ENCODE peak calls at places on chromosomes 13 and 19, in seven cellular contexts. I is upper lobe of left lung, V is suprapubic skin, D is GM23338, A is stomach, E is SK-N-MC, Y is prostate gland. S is an unnamed sample.

GRCh38 chr13:35887028-35887666 is 244.0 kb downstream of the DCLK1 start:
- DNase-seq in D (no peak), A (no peak), I (no peak), E (no peak), V (no peak), Y (no peak), S (no peak)

GRCh38 chr13:26682606-26683005 is 78.0 kb downstream of the GPR12 start:
- DNase-seq in I (no peak), D (no peak), A (no peak), V (no peak), Y (no peak), E (no peak), S (no peak)

GRCh38 chr13:64074989-64075474 is 2659.4 kb upstream of the PCDH20 start:
- DNase-seq in Y (no peak), I (no peak), E (no peak), V (no peak), A (peak), D (no peak), S (no peak)

GRCh38 chr13:105121221-105121620 is 1414.2 kb downstream of the EFNB2 start:
- DNase-seq in E (no peak), I (no peak), D (no peak), Y (no peak), A (no peak), V (no peak), S (no peak)

GRCh38 chr13:73287871-73288270 is 229.1 kb downstream of the KLF5 start:
- DNase-seq in A (no peak), I (no peak), Y (no peak), V (no peak), D (no peak), E (no peak), S (no peak)

GRCh38 chr13:52399037-52399436 is 6.9 kb downstream of the THSD1 start:
- DNase-seq in D (no peak), E (no peak), V (no peak), I (no peak), A (no peak), Y (no peak), S (no peak)

GRCh38 chr19:38057954-38058690 is 151.1 kb downstream of the SIPA1L3 start:
- DNase-seq in E (no peak), D (no peak), Y (peak), I (peak), V (no peak), A (peak), S (no peak)

GRCh38 chr19:53704011-53704410 is 72.2 kb downstream of the DPRX start:
- DNase-seq in V (no peak), E (no peak), A (no peak), Y (no peak), I (no peak), D (no peak), S (no peak)

GRCh38 chr13:65733110-65733509 is 1497.0 kb downstream of the PCDH9 start:
- DNase-seq in V (no peak), D (no peak), A (no peak), Y (no peak), E (no peak), I (no peak), S (no peak)

GRCh38 chr13:40082644-40083043 is 427.2 kb downstream of the COG6 start:
- DNase-seq in D (no peak), E (no peak), Y (no peak), V (no peak), A (no peak), I (no peak), S (no peak)

GRCh38 chr13:20505405-20506366 is 20.0 kb downstream of the CRYL1 start:
- DNase-seq in V (no peak), I (no peak), A (no peak), E (no peak), Y (no peak), D (no peak), S (no peak)

GRCh38 chr13:53250272-53250875 is 221.8 kb downstream of the OLFM4 start:
- DNase-seq in Y (peak), I (no peak), V (no peak), E (peak), A (no peak), D (peak), S (no peak)

GRCh38 chr13:42048625-42049453 is at the start of gene DGKH:
- DNase-seq in E (no peak), D (peak), A (peak), I (peak), Y (peak), V (peak), S (no peak)

GRCh38 chr19:42421591-42422031 is 5.6 kb downstream of the LIPE start:
- DNase-seq in A (peak), Y (no peak), V (no peak), E (no peak), D (no peak), I (no peak), S (no peak)

GRCh38 chr19:3673506-3674439 is 26.5 kb downstream of the PIP5K1C start:
- DNase-seq in Y (no peak), E (no peak), I (no peak), D (no peak), V (no peak), A (no peak), S (no peak)

GRCh38 chr13:93959796-93960533 is 519.5 kb downstream of the DCT start:
- DNase-seq in V (no peak), D (no peak), Y (no peak), A (no peak), E (no peak), I (no peak), S (no peak)

GRCh38 chr13:25806304-25806974 is 245.4 kb downstream of the SHISA2 start:
- DNase-seq in E (no peak), I (no peak), Y (no peak), V (no peak), A (no peak), D (no peak), S (no peak)

GRCh38 chr19:39971380-39971841 is 446 bp downstream of the PSMC4 start:
- DNase-seq in V (no peak), E (no peak), I (no peak), A (peak), D (peak), Y (no peak), S (no peak)

GRCh38 chr13:20973886-20974285 is 71.3 kb upstream of the XPO4 start:
- DNase-seq in A (no peak), I (no peak), E (no peak), Y (no peak), V (no peak), D (no peak), S (no peak)

GRCh38 chr19:3725640-3726310 is 17.6 kb downstream of the TJP3 start:
- DNase-seq in Y (no peak), V (no peak), A (peak), E (no peak), I (peak), D (peak), S (no peak)

GRCh38 chr13:65456150-65456912 is 1773.8 kb downstream of the PCDH9 start:
- DNase-seq in V (no peak), Y (no peak), I (no peak), D (no peak), A (no peak), E (no peak), S (no peak)

GRCh38 chr13:112245959-112246358 is 130.2 kb upstream of the SPACA7 start:
- DNase-seq in D (no peak), A (no peak), E (no peak), I (no peak), Y (no peak), V (peak), S (peak)

GRCh38 chr19:54316746-54317107 is 3.8 kb upstream of the LILRA5 start:
- DNase-seq in E (no peak), I (peak), Y (no peak), D (peak), A (no peak), V (peak), S (no peak)

GRCh38 chr19:57410748-57411671 is at the start of gene ZNF17:
- DNase-seq in I (peak), Y (peak), V (peak), A (peak), D (peak), E (peak), S (peak)

DNA sequence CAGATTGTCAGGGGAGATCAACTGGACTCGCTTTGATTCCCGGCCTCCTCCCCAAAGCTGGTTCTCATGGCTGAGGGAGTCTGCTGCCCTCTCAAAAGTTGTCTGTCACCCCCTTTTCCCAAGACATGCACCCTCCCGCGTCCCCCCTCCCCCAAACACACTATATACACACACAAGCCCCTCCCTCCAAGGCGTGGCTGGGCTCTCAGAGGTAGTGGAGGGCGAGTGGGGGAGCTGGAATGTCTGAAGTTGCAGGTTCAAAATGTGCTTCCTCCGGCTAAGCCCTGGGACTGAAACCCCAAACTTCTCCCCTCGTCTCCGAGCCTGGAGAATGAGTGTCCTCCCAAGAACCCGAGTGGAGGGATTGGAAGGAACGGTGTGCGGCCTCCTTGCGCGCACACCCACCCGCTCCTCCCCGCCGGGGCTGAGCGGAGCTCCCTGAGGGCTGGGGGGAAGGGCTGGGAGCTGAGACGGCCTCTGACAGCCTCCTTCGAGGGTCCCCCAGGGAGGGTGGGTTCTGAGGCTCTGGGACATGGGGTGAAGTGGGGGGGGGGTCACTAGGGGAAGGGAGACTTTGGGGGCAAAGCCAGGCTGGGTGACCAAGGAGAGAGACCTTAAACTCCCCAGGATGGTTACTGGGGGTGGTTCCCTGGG is 9.9 kb upstream of the MEIS3 start:
- DNase-seq in V (no peak), D (peak), A (no peak), I (no peak), Y (no peak), E (no peak), S (no peak)
- H3K4me3 ChIP-seq in V (no peak), D (peak), A (no peak), I (no peak), Y (no peak), E (peak), S (no peak)

DNA sequence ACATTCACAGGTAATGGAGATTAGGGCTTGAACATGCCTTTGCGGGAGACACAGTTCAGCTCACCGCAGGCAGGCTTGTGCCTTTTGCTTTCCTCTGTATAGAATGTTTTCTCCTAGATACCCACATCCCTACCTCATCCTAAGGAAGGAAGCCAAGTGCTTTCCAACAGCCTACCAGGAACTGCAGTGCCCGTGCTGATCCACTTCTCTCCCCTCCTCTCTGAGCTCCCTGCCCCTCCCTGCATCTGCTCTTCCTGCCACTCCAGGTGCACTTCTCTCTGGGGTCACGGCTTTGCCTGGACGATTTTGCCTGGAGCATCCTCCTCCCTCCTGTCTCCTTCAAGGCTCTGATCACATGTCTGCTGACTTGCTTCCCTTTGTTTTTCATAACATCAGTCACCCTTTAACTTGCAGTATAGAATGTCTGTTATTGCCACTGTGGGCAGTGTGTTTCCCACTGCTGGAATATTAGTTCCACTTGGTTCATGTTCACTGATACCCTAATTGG is 34.7 kb upstream of the IRS2 start:
- DNase-seq in I (no peak), A (no peak), V (no peak), E (no peak), Y (no peak), D (no peak), S (no peak)
- H3K27ac ChIP-seq in I (no peak), A (no peak), V (no peak), E (no peak), Y (no peak), D (no peak), S (no peak)

DNA sequence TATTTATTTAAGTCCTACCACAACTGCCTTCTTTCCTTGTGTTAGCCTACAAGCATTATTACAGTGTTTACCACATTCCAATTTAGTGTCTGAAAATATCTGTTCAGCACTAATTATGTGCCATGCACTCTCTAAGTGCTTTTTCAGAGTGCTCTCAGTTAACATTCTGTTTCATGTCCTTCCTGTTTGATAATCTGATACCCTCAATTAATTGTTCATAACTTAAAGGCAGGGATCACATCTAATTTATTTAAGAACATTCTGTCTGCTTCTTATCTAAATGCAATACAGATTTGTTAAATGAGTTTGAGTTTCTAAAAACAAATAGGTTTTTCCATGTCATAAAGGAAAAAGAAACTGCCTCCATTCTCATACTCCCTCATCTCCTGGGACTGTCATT is 649.6 kb upstream of the ATXN8OS start:
- DNase-seq in V (no peak), E (no peak), Y (no peak), D (no peak), I (no peak), A (no peak), S (no peak)
- TF ChIP-seq POLR2AphosphoS5 in V (no peak), E (no peak), Y (no peak), D (no peak), I (no peak), A (no peak), S (no peak)

GRCh38 chr13:50228527-50228926 is 213.3 kb downstream of the KCNRG start:
- DNase-seq in V (no peak), D (no peak), E (no peak), A (no peak), I (no peak), Y (no peak), S (no peak)
- H3K4me3 ChIP-seq in V (no peak), D (no peak), E (no peak), A (no peak), I (no peak), Y (no peak), S (no peak)

DNA sequence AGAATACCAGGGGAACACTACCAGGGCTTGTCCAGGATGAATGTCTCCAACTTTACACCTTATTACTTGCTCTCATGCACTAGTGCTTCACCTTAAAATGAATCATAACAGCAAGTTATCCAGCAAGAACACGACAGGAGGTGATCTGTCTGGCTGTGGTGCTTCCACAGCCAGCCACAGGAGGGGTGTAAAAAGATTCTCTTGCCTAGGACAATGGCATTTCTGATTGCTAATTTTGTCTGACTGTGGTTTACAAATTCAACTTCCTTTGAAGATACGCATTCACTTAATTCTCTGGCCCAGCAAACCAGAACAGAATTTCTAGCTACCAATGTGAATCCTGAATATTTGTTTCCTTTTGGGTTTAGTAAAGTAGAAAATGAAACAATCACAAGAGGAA is 23.1 kb upstream of the COG3 start:
- DNase-seq in I (no peak), A (no peak), D (no peak), E (no peak), V (no peak), Y (no peak), S (no peak)
- H3K27ac ChIP-seq in I (no peak), A (no peak), D (no peak), E (peak), V (no peak), Y (no peak), S (no peak)

DNA sequence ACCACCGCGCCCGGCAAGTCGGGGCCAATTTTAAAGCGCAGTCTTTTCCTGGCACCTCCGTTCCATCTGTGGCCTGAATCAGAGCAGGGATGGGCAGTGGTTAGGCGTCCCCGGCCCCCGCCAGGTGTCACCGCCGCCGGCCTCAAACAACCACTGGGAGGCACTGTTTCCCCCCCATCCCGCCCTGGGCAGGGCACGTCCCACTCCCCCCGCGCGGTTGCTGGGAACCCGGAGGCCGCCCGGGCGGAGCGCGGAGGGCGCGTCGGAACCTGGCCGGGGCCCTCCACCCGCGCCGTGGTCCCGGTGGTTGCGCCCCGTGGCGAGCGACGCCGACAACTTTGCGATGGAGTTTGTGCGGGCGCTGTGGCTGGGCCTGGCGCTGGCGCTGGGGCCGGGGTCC is at the start of gene GRIN3B:
- DNase-seq in D (peak), A (peak), I (peak), V (no peak), E (no peak), Y (peak), S (no peak)
- TF ChIP-seq POLR2AphosphoS5 in D (no peak), A (no peak), I (no peak), V (no peak), E (no peak), Y (no peak), S (no peak)

GRCh38 chr19:18537431-18537830 is 5.9 kb downstream of the FKBP8 start:
- DNase-seq in Y (no peak), I (no peak), E (no peak), A (no peak), D (no peak), V (no peak), S (no peak)
- H3K4me3 ChIP-seq in Y (no peak), I (no peak), E (no peak), A (no peak), D (no peak), V (no peak), S (no peak)

GRCh38 chr19:11331502-11331901 is 8.0 kb downstream of the RAB3D start:
- DNase-seq in A (no peak), E (no peak), D (no peak), V (no peak), I (no peak), Y (no peak), S (no peak)
- H3K27ac ChIP-seq in A (no peak), E (no peak), D (no peak), V (no peak), I (no peak), Y (no peak), S (no peak)

DNA sequence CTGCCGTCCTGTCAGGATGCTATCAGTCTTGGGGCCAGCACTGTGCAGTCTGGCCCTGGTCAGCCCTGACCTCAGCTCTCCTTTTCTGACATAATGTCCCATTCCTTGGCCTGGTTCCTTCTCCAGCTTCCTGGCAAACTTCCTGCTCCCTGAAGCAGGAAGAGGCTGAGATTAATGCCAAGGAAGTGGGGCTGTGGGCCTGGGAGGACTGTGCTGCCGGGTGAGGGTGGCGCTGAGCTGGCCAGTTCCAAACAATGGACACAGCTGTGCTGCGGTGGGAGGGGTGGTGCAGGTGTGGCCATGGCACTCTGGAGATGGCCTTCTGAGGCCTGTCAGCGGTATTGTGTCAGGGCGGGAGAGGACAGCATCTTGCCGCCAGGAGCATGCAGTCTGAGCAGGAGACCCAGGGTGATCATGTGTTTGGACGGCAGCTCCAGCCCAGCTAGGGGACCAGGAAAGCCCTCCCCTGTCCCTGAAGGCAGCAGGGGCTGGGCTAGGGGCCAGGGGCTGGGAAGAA is 30.9 kb downstream of the TUBA3C start:
- DNase-seq in Y (no peak), D (no peak), A (no peak), V (peak), I (no peak), E (no peak), S (no peak)
- TF ChIP-seq POLR2AphosphoS5 in Y (no peak), D (no peak), A (no peak), V (no peak), I (no peak), E (no peak), S (no peak)

DNA sequence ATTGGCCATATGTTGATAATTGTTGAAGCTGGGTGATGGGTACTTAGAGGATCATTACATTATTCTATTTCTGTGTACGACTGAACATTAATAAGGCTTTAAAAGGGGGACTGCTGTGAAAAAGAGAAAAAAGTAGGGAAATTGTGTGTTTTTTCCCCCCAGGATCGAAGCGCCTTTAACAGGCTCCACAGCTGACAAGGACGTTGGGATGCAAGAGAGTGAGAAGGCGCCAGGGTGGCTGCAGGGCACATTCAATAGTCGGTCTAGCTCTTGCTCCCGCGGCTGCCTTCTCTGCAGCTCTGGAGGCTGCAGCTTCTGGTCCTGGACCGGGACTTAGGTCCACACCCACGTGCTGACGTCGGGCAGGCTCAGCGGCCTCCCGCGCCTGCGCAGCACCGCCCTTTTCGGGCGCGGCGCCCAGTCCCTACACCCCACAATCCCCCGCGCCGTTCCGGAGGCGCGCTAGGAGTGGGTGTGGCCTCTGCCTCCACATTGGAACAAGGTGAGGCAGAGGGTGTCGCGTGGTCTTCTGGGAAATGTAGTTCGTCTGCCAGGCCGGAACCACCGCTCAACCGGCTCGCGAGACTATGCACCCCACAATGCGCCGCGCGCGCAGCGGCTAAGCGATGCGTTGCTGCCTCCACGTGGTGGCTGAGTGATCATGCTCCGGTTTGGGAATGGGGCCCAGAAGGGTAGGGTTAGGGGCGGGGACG is 4.9 kb upstream of the LRFN3 start:
- DNase-seq in D (peak), E (peak), I (peak), Y (peak), V (peak), A (peak), S (peak)
- H3K4me3 ChIP-seq in D (peak), E (peak), I (no peak), Y (no peak), V (peak), A (peak), S (peak)

S was measured in vagina.